ENCODE peak calls at places on chromosomes 1 and 21, in six cellular contexts. N is thoracic aorta, S is mammary epithelial cell, V is AG04450, A is GM23248, L is aorta. Q is an unnamed sample.

GRCh38 chr1:29669912-29670311 is 433.6 kb downstream of the PTPRU start:
- DNase-seq in A (no peak), S (no peak), N (no peak), L (no peak), V (no peak), Q (no peak)

GRCh38 chr1:89262643-89263042 is 10.0 kb downstream of the GBP5 start:
- DNase-seq in A (peak; percentile 85), L (no peak), N (no peak), V (no peak), S (peak; percentile 26), Q (no peak)

GRCh38 chr1:43314233-43314632 is 13.5 kb downstream of the TIE1 start:
- DNase-seq in A (peak; percentile 33), V (no peak), N (no peak), L (peak; percentile 17), S (no peak), Q (no peak)

GRCh38 chr21:15063081-15063820 is 1.5 kb downstream of the NRIP1 start:
- DNase-seq in V (no peak), N (no peak), A (peak; percentile 51), L (no peak), S (peak; percentile 56), Q (no peak)

GRCh38 chr1:84358695-84359094 is 39.6 kb upstream of the DNASE2B start:
- DNase-seq in L (no peak), A (no peak), V (no peak), S (no peak), N (no peak), Q (no peak)

GRCh38 chr1:36829951-36830350 is 204.4 kb downstream of the GRIK3 start:
- DNase-seq in V (no peak), A (no peak), S (no peak), L (no peak), N (no peak), Q (no peak)

GRCh38 chr1:44089371-44090070 is 29.1 kb upstream of the KLF17 start:
- DNase-seq in A (no peak), V (no peak), N (no peak), S (no peak), L (no peak), Q (no peak)

GRCh38 chr1:203278087-203278884 is 27.0 kb upstream of the BTG2 start:
- DNase-seq in V (peak; percentile 59), N (peak; percentile 90), S (peak; percentile 50), L (peak; percentile 91), A (peak; percentile 85), Q (no peak)

GRCh38 chr21:31479714-31480113 is 135.7 kb upstream of the TIAM1 start:
- DNase-seq in L (no peak), A (no peak), S (no peak), V (no peak), N (no peak), Q (no peak)

GRCh38 chr1:246969621-246970020 is 37.9 kb upstream of the AHCTF1 start:
- DNase-seq in A (no peak), S (no peak), N (no peak), L (no peak), V (no peak), Q (no peak)
- H3K9me3 ChIP-seq in A (no peaks in the 10 kb centered on the region), S (peaks cover 13% of the 10 kb centered on the region), N (no peaks in the 10 kb centered on the region), L (no peaks in the 10 kb centered on the region), V (peaks cover 24% of the 10 kb centered on the region), Q (no peaks in the 10 kb centered on the region)

GRCh38 chr1:222529181-222529580 is 18.7 kb downstream of the HHIPL2 start:
- DNase-seq in L (no peak), V (no peak), S (no peak), A (no peak), N (no peak), Q (no peak)

GRCh38 chr1:222525956-222526355 is 21.9 kb downstream of the HHIPL2 start:
- DNase-seq in L (no peak), V (no peak), S (no peak), A (no peak), N (no peak), Q (no peak)

GRCh38 chr1:222535455-222535854 is 12.4 kb downstream of the HHIPL2 start:
- DNase-seq in N (no peak), V (no peak), A (no peak), L (no peak), S (no peak), Q (no peak)

GRCh38 chr1:222530852-222531251 is 17.1 kb downstream of the HHIPL2 start:
- DNase-seq in S (no peak), N (no peak), L (no peak), A (no peak), V (no peak), Q (no peak)

GRCh38 chr1:222529916-222530315 is 18.0 kb downstream of the HHIPL2 start:
- DNase-seq in N (no peak), V (no peak), S (no peak), A (no peak), L (no peak), Q (no peak)
- H3K9me3 ChIP-seq in N (no peaks in the 10 kb centered on the region), V (no peaks in the 10 kb centered on the region), S (no peaks in the 10 kb centered on the region), A (no peaks in the 10 kb centered on the region), L (no peaks in the 10 kb centered on the region), Q (no peaks in the 10 kb centered on the region)

GRCh38 chr21:9780441-9780937 is 740.9 kb upstream of the TPTE start:
- DNase-seq in S (no peak), L (no peak), N (no peak), A (no peak), V (no peak), Q (no peak)
- H3K9me3 ChIP-seq in S (peaks cover 65% of the 10 kb centered on the region), L (peaks cover 3% of the 10 kb centered on the region), N (no peaks in the 10 kb centered on the region), A (no peaks in the 10 kb centered on the region), V (peaks cover 38% of the 10 kb centered on the region), Q (no peaks in the 10 kb centered on the region)

GRCh38 chr21:45680215-45680614 is 36.7 kb downstream of the PCBP3 start:
- DNase-seq in A (no peak), N (no peak), L (no peak), V (no peak), S (no peak), Q (no peak)
- H3K9me3 ChIP-seq in A (no peaks in the 10 kb centered on the region), N (no peaks in the 10 kb centered on the region), L (no peaks in the 10 kb centered on the region), V (no peaks in the 10 kb centered on the region), S (no peaks in the 10 kb centered on the region), Q (no peaks in the 10 kb centered on the region)

GRCh38 chr1:152776361-152776760 is 1.4 kb downstream of the LCE1F start:
- DNase-seq in S (no peak), N (no peak), V (no peak), A (no peak), L (no peak), Q (no peak)
- H3K9me3 ChIP-seq in S (no peaks in the 10 kb centered on the region), N (no peaks in the 10 kb centered on the region), V (peaks cover 12% of the 10 kb centered on the region), A (no peaks in the 10 kb centered on the region), L (no peaks in the 10 kb centered on the region), Q (no peaks in the 10 kb centered on the region)

GRCh38 chr1:228242313-228242864 is 34.5 kb downstream of the OBSCN start:
- DNase-seq in N (no peak), V (no peak), L (no peak), A (no peak), S (no peak), Q (no peak)
- H3K9me3 ChIP-seq in N (peaks cover 28% of the 10 kb centered on the region), V (peaks cover 43% of the 10 kb centered on the region), L (peaks cover 19% of the 10 kb centered on the region), A (no peaks in the 10 kb centered on the region), S (peaks cover 27% of the 10 kb centered on the region), Q (peaks cover 9% of the 10 kb centered on the region)

GRCh38 chr21:46057710-46058241 is 40.1 kb upstream of the COL6A2 start:
- DNase-seq in A (no peak), N (no peak), V (no peak), S (no peak), L (no peak), Q (no peak)

GRCh38 chr21:46061063-46061462 is 36.8 kb upstream of the COL6A2 start:
- DNase-seq in N (no peak), A (no peak), L (no peak), S (no peak), V (no peak), Q (no peak)

GRCh38 chr21:46058339-46059145 is 39.4 kb upstream of the COL6A2 start:
- DNase-seq in A (no peak), L (no peak), V (no peak), N (no peak), S (no peak), Q (no peak)

GRCh38 chr21:46060596-46061061 is 37.3 kb upstream of the COL6A2 start:
- DNase-seq in N (peak; percentile 76), A (peak; percentile 100), V (peak; percentile 94), L (peak; percentile 91), S (peak; percentile 67), Q (no peak)

GRCh38 chr21:46059195-46059594 is 38.7 kb upstream of the COL6A2 start:
- DNase-seq in L (no peak), S (no peak), V (no peak), A (no peak), N (no peak), Q (no peak)
- H3K9me3 ChIP-seq in L (no peaks in the 10 kb centered on the region), S (peaks cover 19% of the 10 kb centered on the region), V (peaks cover 45% of the 10 kb centered on the region), A (no peaks in the 10 kb centered on the region), N (no peaks in the 10 kb centered on the region), Q (no peaks in the 10 kb centered on the region)

GRCh38 chr1:158285756-158286241 is 3.9 kb upstream of the CD1C start:
- DNase-seq in L (peak; percentile 84), A (peak; percentile 7), V (no peak), S (peak; percentile 5), N (peak; percentile 25), Q (no peak)
- H3K9me3 ChIP-seq in L (no peaks in the 10 kb centered on the region), A (no peaks in the 10 kb centered on the region), V (no peaks in the 10 kb centered on the region), S (no peaks in the 10 kb centered on the region), N (no peaks in the 10 kb centered on the region), Q (no peaks in the 10 kb centered on the region)

Q was measured in T-helper 17 cell.